ENCODE peak calls at places on chromosomes 3 and 15, in nine cellular contexts. L, Z, Q, M, P, E, C, N and F are unnamed samples.

GRCh38 chr3:54891540-54891897 is 36.3 kb downstream of the LRTM1 start:
- DNase-seq in L (peak), Z (peak), Q (no peak), M (no peak), P (no peak), E (peak), C (no peak), N (peak), F (no peak)

GRCh38 chr3:142088522-142088921 is 60.8 kb downstream of the TFDP2 start:
- DNase-seq in L (no peak), Z (peak), Q (no peak), M (peak), P (no peak), E (peak), C (no peak), N (peak), F (no peak)

GRCh38 chr3:54014067-54014466 is 108.3 kb upstream of the CACNA2D3 start:
- DNase-seq in L (no peak), Z (no peak), Q (no peak), M (no peak), P (no peak), E (no peak), C (no peak), N (no peak), F (no peak)

GRCh38 chr3:113514265-113514769 is 639 bp downstream of the SPICE1 start:
- DNase-seq in L (no peak), Z (no peak), Q (no peak), M (no peak), P (no peak), E (no peak), C (no peak), N (no peak), F (peak)

GRCh38 chr15:66907826-66908502 is 157.4 kb upstream of the SMAD3 start:
- DNase-seq in L (peak), Z (no peak), Q (no peak), M (no peak), P (no peak), E (no peak), C (peak), N (no peak), F (peak)

GRCh38 chr3:171168086-171168485 is 141.6 kb upstream of the SLC2A2 start:
- DNase-seq in L (no peak), Z (peak), Q (peak), M (no peak), P (no peak), E (peak), C (no peak), N (peak), F (no peak)

GRCh38 chr15:69065981-69066645 is 51.6 kb downstream of the NOX5 start:
- DNase-seq in L (no peak), Z (no peak), Q (no peak), M (no peak), P (no peak), E (no peak), C (no peak), N (no peak), F (no peak)

GRCh38 chr15:84811151-84811550 is 6.0 kb upstream of the ALPK3 start:
- DNase-seq in L (no peak), Z (no peak), Q (no peak), M (no peak), P (no peak), E (no peak), C (no peak), N (no peak), F (no peak)

GRCh38 chr3:40597441-40597840 is 72.7 kb downstream of the ZNF621 start:
- DNase-seq in L (no peak), Z (no peak), Q (no peak), M (no peak), P (no peak), E (no peak), C (no peak), N (peak), F (no peak)

GRCh38 chr3:105608623-105609022 is 241.9 kb downstream of the ALCAM start:
- DNase-seq in L (no peak), Z (peak), Q (peak), M (no peak), P (no peak), E (no peak), C (no peak), N (no peak), F (no peak)

GRCh38 chr3:23809294-23809693 is 3.5 kb downstream of the UBE2E1 start:
- DNase-seq in L (no peak), Z (no peak), Q (no peak), M (no peak), P (no peak), E (no peak), C (no peak), N (peak), F (no peak)

GRCh38 chr3:71629289-71630252 is 46.0 kb upstream of the FOXP1 start:
- DNase-seq in L (no peak), Z (peak), Q (no peak), M (no peak), P (no peak), E (peak), C (peak), N (no peak), F (peak)

GRCh38 chr15:67781061-67781460 is 44.2 kb upstream of the SKOR1 start:
- DNase-seq in L (no peak), Z (no peak), Q (no peak), M (no peak), P (no peak), E (no peak), C (no peak), N (no peak), F (no peak)

GRCh38 chr3:197000211-197000610 is 29.4 kb downstream of the MELTF start:
- DNase-seq in L (no peak), Z (peak), Q (no peak), M (no peak), P (no peak), E (no peak), C (no peak), N (no peak), F (no peak)

GRCh38 chr15:101159936-101160770 is 91.7 kb downstream of the CHSY1 start:
- DNase-seq in L (no peak), Z (no peak), Q (no peak), M (no peak), P (no peak), E (no peak), C (no peak), N (no peak), F (no peak)

GRCh38 chr3:45080824-45081223 is 54.7 kb downstream of the CLEC3B start:
- DNase-seq in L (no peak), Z (no peak), Q (no peak), M (no peak), P (no peak), E (no peak), C (no peak), N (no peak), F (no peak)

GRCh38 chr3:128983293-128984069 is 10.4 kb downstream of the CFAP92 start:
- DNase-seq in L (no peak), Z (no peak), Q (no peak), M (no peak), P (no peak), E (no peak), C (no peak), N (no peak), F (no peak)

GRCh38 chr3:54936561-54936960 is 8.7 kb upstream of the LRTM1 start:
- DNase-seq in L (no peak), Z (no peak), Q (no peak), M (no peak), P (no peak), E (no peak), C (no peak), N (no peak), F (no peak)

GRCh38 chr3:35322070-35322469 is 317.3 kb upstream of the ARPP21 start:
- DNase-seq in L (no peak), Z (peak), Q (no peak), M (no peak), P (no peak), E (no peak), C (no peak), N (peak), F (no peak)

GRCh38 chr3:138043266-138044029 is 33.5 kb downstream of the CLDN18 start:
- DNase-seq in L (no peak), Z (peak), Q (no peak), M (no peak), P (no peak), E (peak), C (no peak), N (peak), F (no peak)

GRCh38 chr3:18066899-18067582 is 324.6 kb upstream of the TBC1D5 start:
- DNase-seq in L (no peak), Z (no peak), Q (no peak), M (no peak), P (no peak), E (no peak), C (no peak), N (no peak), F (no peak)

GRCh38 chr3:78277793-78278192 is 1237.9 kb downstream of the ROBO2 start:
- DNase-seq in L (no peak), Z (no peak), Q (no peak), M (no peak), P (no peak), E (no peak), C (no peak), N (no peak), F (no peak)

GRCh38 chr3:49703443-49703927 is 14.1 kb downstream of the RNF123 start:
- DNase-seq in L (peak), Z (peak), Q (peak), M (no peak), P (peak), E (no peak), C (peak), N (peak), F (peak)

GRCh38 chr3:78974181-78974770 is 793.5 kb downstream of the ROBO1 start:
- DNase-seq in L (no peak), Z (peak), Q (no peak), M (no peak), P (no peak), E (peak), C (no peak), N (no peak), F (no peak)